ENCODE peak calls at places on chromosomes 4 and X, in four cellular contexts. I, F, R and L are unnamed samples.

GRCh38 chrX:74080165-74080564 is 223.8 kb upstream of the ZCCHC13 start:
- DNase-seq in F (no peak), I (no peak), R (no peak), L (no peak)

GRCh38 chr4:123939621-123940020 is 543.0 kb downstream of the SPRY1 start:
- DNase-seq in R (no peak), I (no peak), F (no peak), L (no peak)

GRCh38 chr4:173528378-173529321 is 1.4 kb downstream of the HAND2 start:
- DNase-seq in R (no peak), F (no peak), I (no peak), L (no peak)

GRCh38 chrX:11239230-11239629 is 54.0 kb upstream of the AMELX start:
- DNase-seq in I (no peak), F (peak), R (peak), L (no peak)

GRCh38 chrX:16212436-16212835 is 45.2 kb downstream of the MAGEB17 start:
- DNase-seq in R (no peak), F (peak), I (no peak), L (no peak)

GRCh38 chr4:118280501-118281218 is 72.1 kb downstream of the PRSS12 start:
- DNase-seq in R (peak), I (no peak), F (peak), L (peak)

GRCh38 chrX:129781134-129782014 is 1.6 kb downstream of the SASH3 start:
- DNase-seq in F (no peak), I (peak), R (peak), L (peak)

GRCh38 chr4:174244441-174244840 is 39.0 kb downstream of the FBXO8 start:
- DNase-seq in I (no peak), F (no peak), R (no peak), L (no peak)

GRCh38 chr4:103097112-103097511 is 2.5 kb downstream of the BDH2 start:
- DNase-seq in F (no peak), I (no peak), R (no peak), L (no peak)

GRCh38 chrX:152895724-152896420 is 2.0 kb upstream of the ZNF185 start:
- DNase-seq in F (no peak), R (no peak), I (no peak), L (no peak)

GRCh38 chrX:125673758-125674157 is 354.1 kb downstream of the TEX13C start:
- DNase-seq in R (no peak), I (no peak), F (no peak), L (no peak)

GRCh38 chrX:87679849-87680248 is 162.2 kb downstream of the KLHL4 start:
- DNase-seq in I (no peak), F (no peak), R (no peak), L (no peak)

GRCh38 chrX:151702741-151703352 is 7.6 kb downstream of the PRRG3 start:
- DNase-seq in I (no peak), R (no peak), F (no peak), L (no peak)

GRCh38 chr4:91087743-91088142 is 960.5 kb downstream of the CCSER1 start:
- DNase-seq in I (no peak), F (no peak), R (no peak), L (no peak)

GRCh38 chr4:156252300-156253016 is 298.8 kb upstream of the CTSO start:
- DNase-seq in F (no peak), I (no peak), R (no peak), L (no peak)

GRCh38 chr4:140308366-140309123 is 64.9 kb upstream of the SCOC start:
- DNase-seq in I (no peak), R (no peak), F (no peak), L (no peak)

GRCh38 chr4:68373513-68373912 is 23.6 kb upstream of the YTHDC1 start:
- DNase-seq in R (no peak), I (no peak), F (no peak), L (no peak)

GRCh38 chrX:154378059-154378798 is 866 bp upstream of the EMD start:
- DNase-seq in I (no peak), F (peak), R (no peak), L (peak)

GRCh38 chrX:50805316-50805715 is 8.7 kb downstream of the SHROOM4 start:
- DNase-seq in I (no peak), F (no peak), R (no peak), L (no peak)

GRCh38 chrX:48956728-48957414 is 536 bp downstream of the OTUD5 start:
- DNase-seq in F (no peak), R (no peak), I (no peak), L (no peak)

DNA sequence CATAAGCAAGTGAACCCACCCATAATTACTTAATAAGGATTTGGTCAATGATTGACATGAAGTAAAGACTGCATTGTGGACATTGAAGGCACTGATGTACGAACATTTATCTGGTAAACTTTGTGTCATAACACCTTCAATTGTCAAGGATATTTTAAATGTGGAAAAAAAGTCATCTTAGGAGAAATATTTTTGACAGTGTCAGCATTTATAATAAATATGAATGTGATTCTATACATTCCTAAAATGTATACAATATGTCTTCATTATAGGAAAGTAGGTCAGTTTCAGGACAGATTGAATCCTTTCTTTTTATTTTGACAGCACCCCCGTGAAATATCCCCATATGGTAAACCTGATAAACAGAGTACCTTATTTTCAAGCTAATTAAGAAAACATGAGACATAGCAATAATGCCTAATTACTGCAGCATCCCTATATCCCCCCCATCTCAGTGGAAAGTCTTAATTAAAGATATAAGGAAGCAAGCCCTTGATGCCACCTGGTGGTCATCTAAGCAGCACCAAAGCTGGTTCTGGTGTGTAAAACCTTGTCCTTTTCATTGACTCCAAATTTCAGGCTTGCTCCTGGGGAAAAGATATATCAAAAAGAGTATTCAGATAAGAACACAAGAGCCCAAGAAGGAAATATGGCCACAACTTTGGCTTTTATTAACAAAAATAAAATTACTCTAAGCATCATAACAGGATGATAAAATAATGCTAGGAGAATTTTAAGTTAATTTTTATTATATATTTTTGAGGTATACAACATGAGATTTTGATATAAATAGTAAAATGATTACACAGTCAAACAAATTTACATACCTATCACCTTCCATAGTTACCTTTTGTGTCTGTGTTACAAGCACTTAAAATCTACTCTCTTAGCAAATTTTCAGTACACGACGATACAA is 379.7 kb downstream of the TLL1 start:
- DNase-seq in F (no peak), I (no peak), R (no peak), L (no peak)
- TF ChIP-seq SPI1 in F (no peak), I (no peak), R (no peak), L (no peak)

DNA sequence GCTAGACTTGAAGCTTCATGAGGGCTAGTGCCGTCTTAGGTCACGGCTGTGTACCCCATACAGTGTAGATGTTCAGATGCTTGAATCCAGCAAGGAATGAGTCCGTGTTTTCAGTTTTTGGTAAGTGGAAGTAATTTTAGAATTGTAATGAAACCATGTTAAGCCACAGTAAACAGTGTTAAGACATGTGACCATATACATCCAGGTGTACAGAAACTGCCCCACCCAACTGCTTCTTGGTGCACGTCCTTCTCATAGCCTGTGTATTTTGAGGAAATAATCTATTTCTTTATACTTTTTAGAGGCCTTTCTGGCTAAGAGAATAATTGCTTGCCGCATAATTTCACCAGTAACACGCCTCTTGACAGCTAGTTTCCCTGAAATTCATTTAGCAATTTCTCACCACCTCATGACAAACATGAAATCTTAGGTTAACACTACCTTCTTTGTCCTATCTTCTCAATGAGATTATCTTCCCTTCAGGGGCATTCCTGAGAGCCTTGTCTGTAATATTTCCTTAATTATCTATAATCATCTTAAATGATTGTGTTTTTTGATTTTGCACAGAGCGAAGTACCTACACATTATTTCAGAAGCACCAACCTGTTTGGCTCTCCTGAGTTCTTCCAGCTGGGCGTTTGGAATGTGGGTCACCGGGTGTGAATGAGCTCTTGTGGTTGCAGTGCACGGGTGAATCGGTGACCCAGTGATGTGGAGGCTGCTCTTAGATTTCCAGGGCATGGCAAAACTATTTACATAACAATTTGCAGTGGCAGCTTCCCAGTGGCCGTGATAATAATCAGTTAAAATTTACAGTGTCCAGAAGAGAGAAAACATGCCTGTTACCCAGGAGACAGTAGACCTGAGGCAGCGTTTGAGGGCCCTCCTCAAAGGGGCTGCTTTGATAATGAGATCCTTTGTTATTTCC is 50.2 kb upstream of the TADA2B start:
- DNase-seq in F (no peak), I (no peak), R (no peak), L (no peak)
- TF ChIP-seq SPI1 in F (no peak), I (no peak), R (no peak), L (no peak)

GRCh38 chr4:40308528-40309122 is 26.5 kb upstream of the CHRNA9 start:
- DNase-seq in F (no peak), R (no peak), I (no peak), L (no peak)

GRCh38 chr4:40306991-40307390 is 28.1 kb upstream of the CHRNA9 start:
- DNase-seq in F (no peak), I (no peak), R (no peak), L (no peak)

GRCh38 chr4:40307627-40308497 is 27.3 kb upstream of the CHRNA9 start:
- DNase-seq in F (peak), R (peak), I (no peak), L (peak)

GRCh38 chr4:40310225-40310624 is 24.9 kb upstream of the CHRNA9 start:
- DNase-seq in F (no peak), I (no peak), R (no peak), L (no peak)

DNA sequence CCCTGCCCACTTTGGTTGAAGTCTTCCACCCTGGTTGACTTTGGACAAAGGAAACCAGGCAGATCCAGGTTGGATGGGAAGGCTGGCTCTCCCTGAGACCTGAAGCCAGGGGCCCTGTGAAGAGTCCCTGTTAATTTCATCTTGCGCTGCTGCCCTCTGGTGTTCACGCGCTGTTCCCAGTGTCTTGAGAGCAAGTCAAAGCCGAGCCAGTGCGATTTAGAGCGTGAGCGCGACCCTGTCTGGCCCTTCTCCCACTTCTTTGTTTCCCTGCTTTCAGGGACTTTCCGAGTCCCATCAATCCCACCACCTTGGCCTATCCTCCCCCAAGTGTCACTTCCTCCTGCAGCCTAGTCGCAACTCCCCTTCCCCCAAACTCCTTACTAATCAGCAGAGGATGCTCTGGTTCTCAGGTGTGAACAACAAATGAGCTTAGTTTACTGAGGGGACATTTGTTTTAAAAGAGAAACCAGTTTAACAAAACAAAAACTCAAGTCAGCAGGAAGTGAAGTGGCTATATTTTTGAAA is 25.8 kb upstream of the CHRNA9 start:
- DNase-seq in R (peak), I (no peak), F (peak), L (peak)
- TF ChIP-seq SPI1 in R (peak), I (peak), F (no peak), L (no peak)

DNA sequence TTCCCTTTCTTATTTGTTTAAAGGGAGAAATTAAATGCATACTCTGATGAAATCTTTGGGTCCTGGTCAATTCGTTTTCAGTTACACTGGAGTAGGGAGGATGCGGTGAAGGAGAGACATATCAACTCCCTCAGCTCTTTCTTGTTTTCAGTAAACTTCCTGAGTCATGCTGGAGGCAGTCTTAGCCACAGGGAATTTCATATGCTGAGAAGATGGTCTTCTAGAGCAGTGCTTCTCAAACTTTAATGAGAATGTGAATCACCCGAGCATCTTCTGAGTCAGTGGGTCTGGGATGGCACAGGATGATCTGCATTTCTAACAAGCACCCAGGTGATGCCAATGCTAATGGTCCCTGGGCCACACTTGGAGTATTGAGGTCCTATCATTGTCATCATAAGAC is 214.5 kb downstream of the KIT start:
- DNase-seq in I (no peak), R (no peak), F (no peak), L (no peak)
- TF ChIP-seq SPI1 in I (no peak), R (no peak), F (no peak), L (no peak)

GRCh38 chr4:2948895-2949781 is 14.1 kb downstream of the NOP14 start:
- DNase-seq in I (no peak), R (no peak), F (no peak), L (no peak)
- TF ChIP-seq SPI1 in I (no peak), R (no peak), F (no peak), L (no peak)

GRCh38 chr4:73894021-73894420 is 24.8 kb downstream of the CXCL1 start:
- DNase-seq in R (no peak), F (no peak), I (no peak), L (no peak)
- TF ChIP-seq SPI1 in R (no peak), F (no peak), I (no peak), L (no peak)

GRCh38 chrX:47662144-47662657 is 3.2 kb upstream of the UXT start:
- DNase-seq in R (no peak), F (peak), I (no peak), L (no peak)
- TF ChIP-seq SPI1 in R (no peak), F (peak), I (no peak), L (no peak)

GRCh38 chr4:2353222-2354107 is 65.0 kb downstream of the ZFYVE28 start:
- DNase-seq in I (no peak), F (no peak), R (no peak), L (no peak)
- TF ChIP-seq SPI1 in I (no peak), F (no peak), R (no peak), L (no peak)

GRCh38 chr4:160299177-160299576 is 1196.3 kb downstream of the RAPGEF2 start:
- DNase-seq in I (no peak), F (no peak), R (no peak), L (no peak)

GRCh38 chr4:160299608-160300007 is 1196.7 kb downstream of the RAPGEF2 start:
- DNase-seq in R (no peak), F (no peak), I (no peak), L (no peak)

DNA sequence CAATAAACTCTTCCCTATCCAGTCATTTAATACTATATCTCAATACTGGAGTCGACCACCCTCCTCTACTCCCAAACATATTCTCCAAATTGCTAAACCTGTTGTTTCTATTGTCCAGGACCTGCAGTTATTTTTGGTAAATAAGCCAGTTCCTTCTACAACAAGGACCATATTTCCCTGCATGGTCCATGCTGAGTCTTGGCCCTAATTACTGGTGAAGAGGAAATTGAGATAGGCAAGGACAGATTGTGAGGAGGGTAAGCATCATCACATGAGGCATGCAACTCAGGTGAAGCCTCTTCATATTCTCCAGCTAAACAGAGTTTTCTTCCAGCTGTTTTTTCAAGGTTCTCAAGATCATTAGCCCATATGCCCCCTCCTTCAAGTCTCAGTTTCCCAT is 1193.6 kb downstream of the RAPGEF2 start:
- DNase-seq in I (no peak), F (no peak), R (no peak), L (no peak)
- TF ChIP-seq SPI1 in I (no peak), F (no peak), R (no peak), L (no peak)